ENCODE peak calls at places on chromosomes 13 and 19, in ten cellular contexts. A is fibroblast of lung; S is 8988T; O is omental fat pad; R is activated CD4-positive, alpha-beta memory T cell treated with anti-CD3 and anti-CD28 coated beads, Interleukin-2, amount 10 ng/mL, durations not matched to agents 7 days and 5 days; N is pons; D is T-helper 2 cell; C is NCI-H748 treated with DMSO at 0.1 percent for 48 hours; Y is esophagus muscularis mucosa; J is WTC11. Q is an unnamed sample.

GRCh38 chr13:27927444-27928352 is 7.9 kb downstream of the PDX1 start:
- DNase-seq in S (no peak), C (no peak), O (no peak), R (no peak), N (no peak), Y (no peak), J (peak), D (no peak), A (no peak), Q (no peak)

GRCh38 chr13:49292742-49293498 is 45.2 kb downstream of the CDADC1 start:
- DNase-seq in D (no peak), Y (no peak), N (peak), O (no peak), C (peak), R (peak), A (peak), J (no peak), S (no peak), Q (no peak)

GRCh38 chr13:52862358-52863206 is 14.1 kb upstream of the PCDH8 start:
- DNase-seq in R (no peak), O (no peak), C (peak), J (peak), A (no peak), N (no peak), D (no peak), S (no peak), Y (no peak), Q (peak)

GRCh38 chr13:102401305-102401704 is 543 bp downstream of the FGF14 start:
- DNase-seq in J (no peak), Y (no peak), D (no peak), S (no peak), C (peak), N (no peak), R (no peak), O (no peak), A (no peak), Q (no peak)

GRCh38 chr19:41595258-41595889 is 19.4 kb downstream of the CEACAM21 start:
- DNase-seq in D (peak), J (peak), C (peak), S (peak), A (peak), Y (no peak), R (peak), N (peak), O (no peak), Q (peak)

GRCh38 chr19:55156202-55157063 is 1.1 kb downstream of the TNNI3 start:
- DNase-seq in S (peak), C (peak), D (no peak), O (no peak), R (peak), N (no peak), Y (no peak), A (peak), J (peak), Q (peak)

GRCh38 chr19:45922281-45922680 is 7.7 kb upstream of the NANOS2 start:
- DNase-seq in A (no peak), O (no peak), N (no peak), J (peak), S (no peak), Y (no peak), R (no peak), D (no peak), C (no peak), Q (peak)

GRCh38 chr13:99419591-99420243 is 81.6 kb upstream of the TM9SF2 start:
- DNase-seq in R (no peak), Y (no peak), N (no peak), J (no peak), O (no peak), A (no peak), S (no peak), C (no peak), D (no peak), Q (no peak)

GRCh38 chr13:97460004-97460756 is 26.2 kb downstream of the RAP2A start:
- DNase-seq in J (no peak), A (peak), D (no peak), Y (no peak), O (no peak), C (no peak), N (peak), S (no peak), R (no peak), Q (no peak)

GRCh38 chr13:38301236-38301635 is 48.4 kb upstream of the UFM1 start:
- DNase-seq in D (no peak), Y (no peak), R (no peak), S (no peak), N (no peak), O (no peak), A (no peak), J (no peak), C (no peak), Q (no peak)

GRCh38 chr13:112849500-112849899 is 119.5 kb upstream of the MCF2L start:
- DNase-seq in C (peak), J (no peak), S (no peak), A (peak), Y (no peak), R (no peak), O (no peak), D (no peak), N (peak), Q (no peak)

GRCh38 chr19:46925548-46925950 is 64.8 kb downstream of the ARHGAP35 start:
- DNase-seq in O (no peak), A (peak), D (no peak), S (no peak), J (no peak), Y (no peak), R (no peak), N (no peak), C (no peak), Q (no peak)

GRCh38 chr13:45545686-45546409 is 69.7 kb downstream of the ERICH6B start:
- DNase-seq in O (no peak), A (no peak), N (no peak), Y (peak), D (no peak), R (no peak), J (no peak), C (no peak), S (no peak), Q (peak)

GRCh38 chr13:105991622-105992254 is 543.7 kb downstream of the EFNB2 start:
- DNase-seq in N (peak), O (no peak), S (no peak), J (no peak), Y (peak), D (no peak), R (no peak), A (peak), C (no peak), Q (no peak)

GRCh38 chr13:37349916-37350315 is 244.5 kb upstream of the CSNK1A1L start:
- DNase-seq in C (no peak), D (no peak), O (no peak), S (no peak), A (no peak), J (no peak), R (no peak), N (no peak), Y (no peak), Q (no peak)

GRCh38 chr13:29707876-29708543 is 112.5 kb upstream of the SLC7A1 start:
- DNase-seq in N (peak), D (peak), S (peak), J (peak), C (peak), R (peak), A (peak), O (no peak), Y (no peak), Q (peak)

GRCh38 chr13:87867426-87867825 is 196.3 kb downstream of the SLITRK5 start:
- DNase-seq in A (no peak), R (no peak), J (no peak), N (no peak), Y (no peak), C (no peak), S (no peak), D (no peak), O (no peak), Q (no peak)